ENCODE peak calls at places on chromosomes 5 and 9, in nine cellular contexts. O, P, X, V, K, G, D, Y and S are unnamed samples.
A peak's percentile ranks its signal among the peaks of the same experiment; 100 is the strongest.

GRCh38 chr5:126523818-126524522 is 71.0 kb downstream of the ALDH7A1 start:
- DNase-seq in O (no peak), P (no peak), X (no peak), V (no peak), K (no peak), G (no peak), D (no peak), Y (no peak), S (no peak)

GRCh38 chr5:980001-980588 is 28.5 kb upstream of the NKD2 start:
- DNase-seq in O (no peak), P (no peak), X (no peak), V (no peak), K (no peak), G (peak; percentile 84), D (no peak), Y (peak; percentile 51), S (no peak)

GRCh38 chr5:98349251-98349989 is 424.0 kb upstream of the RGMB start:
- DNase-seq in O (peak; percentile 46), P (no peak), X (peak; percentile 28), V (no peak), K (peak; percentile 70), G (no peak), D (no peak), Y (no peak), S (no peak)

GRCh38 chr9:124257070-124257864 is 482 bp upstream of the NEK6 start:
- DNase-seq in O (peak; percentile 38), P (no peak), X (peak; percentile 42), V (no peak), K (peak; percentile 58), G (no peak), D (no peak), Y (no peak), S (no peak)

GRCh38 chr9:36842560-36843530 is 191.2 kb downstream of the PAX5 start:
- DNase-seq in O (no peak), P (no peak), X (no peak), V (no peak), K (no peak), G (no peak), D (no peak), Y (no peak), S (no peak)

GRCh38 chr5:16773990-16774389 is 157.2 kb upstream of the RETREG1 start:
- DNase-seq in O (no peak), P (no peak), X (no peak), V (no peak), K (peak; percentile 25), G (no peak), D (no peak), Y (no peak), S (no peak)

GRCh38 chr5:74517700-74518099 is 122.8 kb downstream of the ENC1 start:
- DNase-seq in O (peak; percentile 34), P (no peak), X (no peak), V (no peak), K (no peak), G (no peak), D (no peak), Y (no peak), S (no peak)

GRCh38 chr5:79075646-79076426 is 6.3 kb downstream of the BHMT2 start:
- DNase-seq in O (no peak), P (no peak), X (no peak), V (no peak), K (no peak), G (no peak), D (no peak), Y (no peak), S (no peak)

GRCh38 chr9:105873851-105874250 is 179.5 kb downstream of the TMEM38B start:
- DNase-seq in O (no peak), P (no peak), X (no peak), V (no peak), K (no peak), G (peak; percentile 56), D (no peak), Y (no peak), S (no peak)

GRCh38 chr9:130936285-130937117 is 2.5 kb downstream of the FIBCD1 start:
- DNase-seq in O (peak; percentile 88), P (no peak), X (no peak), V (no peak), K (peak; percentile 94), G (no peak), D (no peak), Y (no peak), S (no peak)

GRCh38 chr5:132747064-132747692 is at the start of gene CCNI2:
- DNase-seq in O (no peak), P (peak; percentile 56), X (no peak), V (peak; percentile 40), K (peak; percentile 32), G (no peak), D (no peak), Y (peak; percentile 49), S (peak; percentile 29)

GRCh38 chr5:131679911-131680310 is 44.9 kb upstream of the RAPGEF6 start:
- DNase-seq in O (no peak), P (no peak), X (no peak), V (no peak), K (no peak), G (peak; percentile 55), D (no peak), Y (no peak), S (no peak)

GRCh38 chr5:57676228-57677098 is 193.9 kb upstream of the ACTBL2 start:
- DNase-seq in O (no peak), P (no peak), X (no peak), V (no peak), K (no peak), G (no peak), D (no peak), Y (no peak), S (no peak)

GRCh38 chr9:129489838-129490582 is 130.9 kb downstream of the C9orf50 start:
- DNase-seq in O (peak; percentile 82), P (peak; percentile 56), X (no peak), V (peak; percentile 48), K (no peak), G (no peak), D (no peak), Y (no peak), S (no peak)

GRCh38 chr9:113986931-113987330 is 91.2 kb downstream of the AMBP start:
- DNase-seq in O (no peak), P (no peak), X (no peak), V (no peak), K (no peak), G (no peak), D (no peak), Y (no peak), S (no peak)

GRCh38 chr9:134209731-134210311 is 45.5 kb upstream of the RNU6ATAC start:
- DNase-seq in O (no peak), P (no peak), X (no peak), V (no peak), K (no peak), G (no peak), D (no peak), Y (peak; percentile 6), S (no peak)

GRCh38 chr9:79353856-79354520 is 217.8 kb upstream of the TLE4 start:
- DNase-seq in O (peak; percentile 71), P (no peak), X (peak; percentile 25), V (no peak), K (no peak), G (no peak), D (no peak), Y (no peak), S (no peak)

GRCh38 chr5:36447776-36448175 is 146.1 kb upstream of the RANBP3L start:
- DNase-seq in O (no peak), P (no peak), X (no peak), V (no peak), K (no peak), G (no peak), D (no peak), Y (no peak), S (no peak)

GRCh38 chr5:163506726-163507125 is 1.3 kb downstream of the MAT2B start:
- DNase-seq in O (no peak), P (no peak), X (peak; percentile 52), V (no peak), K (no peak), G (no peak), D (no peak), Y (no peak), S (no peak)

GRCh38 chr5:39399135-39400036 is 25.4 kb downstream of the DAB2 start:
- DNase-seq in O (peak; percentile 94), P (no peak), X (peak; percentile 85), V (no peak), K (peak; percentile 91), G (peak; percentile 95), D (peak; percentile 52), Y (no peak), S (no peak)

GRCh38 chr5:168086104-168086610 is 205.3 kb upstream of the WWC1 start:
- DNase-seq in O (peak; percentile 80), P (no peak), X (peak; percentile 74), V (no peak), K (no peak), G (peak; percentile 59), D (no peak), Y (no peak), S (no peak)

GRCh38 chr5:160199410-160199911 is 29.8 kb upstream of the FABP6 start:
- DNase-seq in O (peak; percentile 44), P (peak; percentile 63), X (peak; percentile 54), V (peak; percentile 53), K (peak; percentile 85), G (peak; percentile 51), D (no peak), Y (peak; percentile 86), S (peak; percentile 68)

GRCh38 chr5:86766103-86766502 is 148.4 kb downstream of the COX7C start:
- DNase-seq in O (no peak), P (no peak), X (no peak), V (no peak), K (peak; percentile 37), G (no peak), D (no peak), Y (no peak), S (no peak)

GRCh38 chr9:33161011-33161588 is 6.0 kb downstream of the B4GALT1 start:
- DNase-seq in O (peak; percentile 87), P (peak; percentile 49), X (peak; percentile 94), V (peak; percentile 32), K (peak; percentile 88), G (peak; percentile 54), D (no peak), Y (no peak), S (no peak)

GRCh38 chr5:149310947-149311675 is 34.2 kb upstream of the GRPEL2 start:
- DNase-seq in O (peak; percentile 59), P (no peak), X (peak; percentile 13), V (no peak), K (peak; percentile 90), G (no peak), D (no peak), Y (no peak), S (no peak)

GRCh38 chr9:31556667-31557463 is 827.6 kb upstream of the ACO1 start:
- DNase-seq in O (no peak), P (no peak), X (no peak), V (no peak), K (no peak), G (no peak), D (no peak), Y (no peak), S (no peak)

GRCh38 chr9:84238652-84239051 is 101.9 kb downstream of the SLC28A3 start:
- DNase-seq in O (no peak), P (no peak), X (peak; percentile 18), V (no peak), K (no peak), G (no peak), D (no peak), Y (no peak), S (no peak)

GRCh38 chr5:65721775-65722574 is at the start of the genes NLN and SGTB:
- DNase-seq in O (peak; percentile 67), P (peak; percentile 72), X (peak; percentile 74), V (peak; percentile 74), K (peak; percentile 92), G (peak; percentile 63), D (no peak), Y (peak; percentile 94), S (peak; percentile 81)

GRCh38 chr9:91818647-91819403 is 131.2 kb downstream of the ROR2 start:
- DNase-seq in O (no peak), P (no peak), X (no peak), V (no peak), K (no peak), G (no peak), D (no peak), Y (no peak), S (no peak)

GRCh38 chr5:123358751-123359150 is 64.5 kb downstream of the CEP120 start:
- DNase-seq in O (no peak), P (no peak), X (no peak), V (no peak), K (no peak), G (no peak), D (no peak), Y (no peak), S (no peak)

GRCh38 chr5:78288246-78288645 is 6.3 kb downstream of the AP3B1 start:
- DNase-seq in O (no peak), P (no peak), X (no peak), V (no peak), K (no peak), G (no peak), D (no peak), Y (no peak), S (no peak)